ENCODE peak calls at places on chromosomes 11 and 22, in six cellular contexts. G is neural progenitor cell, F is H9, T is osteoblast, C is mammary epithelial cell, I is OCI-LY7. N is an unnamed sample.

GRCh38 chr22:34950480-34950879 is 115.5 kb upstream of the ISX start:
- DNase-seq in I (no peak), C (no peak), F (peak; percentile 52), G (peak; percentile 21), T (no peak), N (no peak)

GRCh38 chr11:118277312-118277711 is 13.2 kb upstream of the MPZL2 start:
- DNase-seq in I (peak; percentile 41), C (peak; percentile 90), T (no peak), F (no peak), G (no peak), N (peak; percentile 33)

GRCh38 chr22:38937541-38937940 is 19.9 kb upstream of the APOBEC3A start:
- DNase-seq in G (no peak), T (no peak), I (no peak), C (no peak), F (no peak), N (no peak)

GRCh38 chr11:12446863-12447262 is 69.5 kb downstream of the PARVA start:
- DNase-seq in I (no peak), G (no peak), C (peak; percentile 8), T (no peak), F (no peak), N (no peak)

GRCh38 chr11:101863361-101863760 is 51.4 kb upstream of the CEP126 start:
- DNase-seq in F (no peak), I (no peak), C (no peak), T (peak; percentile 71), G (no peak), N (peak; percentile 88)

GRCh38 chr11:108973402-108974119 is 308.7 kb downstream of the DDX10 start:
- DNase-seq in F (no peak), G (no peak), I (no peak), T (peak; percentile 75), C (peak; percentile 85), N (peak; percentile 85)

GRCh38 chr22:27624705-27625104 is 176.9 kb downstream of the MN1 start:
- DNase-seq in T (no peak), I (no peak), F (no peak), C (no peak), G (no peak), N (peak; percentile 64)

GRCh38 chr11:12826441-12826840 is 152.2 kb downstream of the TEAD1 start:
- DNase-seq in I (no peak), C (no peak), T (no peak), G (no peak), F (no peak), N (peak; percentile 52)

GRCh38 chr11:64913171-64913727 is 3.8 kb downstream of the ATG2A start:
- DNase-seq in F (no peak), I (no peak), T (no peak), C (no peak), G (no peak), N (no peak)

GRCh38 chr11:12963051-12963450 is 46.1 kb upstream of the RASSF10 start:
- DNase-seq in C (no peak), F (no peak), T (no peak), G (peak; percentile 7), I (no peak), N (no peak)

GRCh38 chr22:37242395-37242918 is 1.6 kb downstream of the RAC2 start:
- DNase-seq in T (peak; percentile 91), G (no peak), I (peak; percentile 89), F (no peak), C (peak; percentile 46), N (no peak)

GRCh38 chr22:17097062-17097461 is 12.3 kb downstream of the IL17RA start:
- DNase-seq in C (no peak), F (no peak), G (no peak), I (no peak), T (no peak), N (no peak)

GRCh38 chr11:79436911-79437273 is 3.9 kb downstream of the TENM4 start:
- DNase-seq in I (no peak), F (peak; percentile 35), G (no peak), C (no peak), T (peak; percentile 52), N (no peak)

GRCh38 chr11:71474141-71474770 is 21.3 kb downstream of the NADSYN1 start:
- DNase-seq in I (no peak), G (no peak), F (no peak), C (no peak), T (no peak), N (no peak)

GRCh38 chr11:71473793-71474080 is 20.7 kb downstream of the NADSYN1 start:
- DNase-seq in F (no peak), T (no peak), C (no peak), I (no peak), G (no peak), N (no peak)

GRCh38 chr11:71472941-71473792 is 20.2 kb downstream of the NADSYN1 start:
- DNase-seq in T (no peak), I (no peak), G (no peak), F (no peak), C (no peak), N (no peak)

GRCh38 chr11:71472357-71472885 is 19.4 kb downstream of the NADSYN1 start:
- DNase-seq in I (no peak), F (no peak), T (no peak), G (no peak), C (no peak), N (no peak)

GRCh38 chr11:71470956-71471355 is 18.0 kb downstream of the NADSYN1 start:
- DNase-seq in I (no peak), T (no peak), G (no peak), C (no peak), F (no peak), N (no peak)
- H3K79me2 ChIP-seq in I (no peaks in the 10 kb centered on the region), T (no peaks in the 10 kb centered on the region), G (no peaks in the 10 kb centered on the region), C (no peaks in the 10 kb centered on the region), F (no peaks in the 10 kb centered on the region), N (no peaks in the 10 kb centered on the region)

DNA sequence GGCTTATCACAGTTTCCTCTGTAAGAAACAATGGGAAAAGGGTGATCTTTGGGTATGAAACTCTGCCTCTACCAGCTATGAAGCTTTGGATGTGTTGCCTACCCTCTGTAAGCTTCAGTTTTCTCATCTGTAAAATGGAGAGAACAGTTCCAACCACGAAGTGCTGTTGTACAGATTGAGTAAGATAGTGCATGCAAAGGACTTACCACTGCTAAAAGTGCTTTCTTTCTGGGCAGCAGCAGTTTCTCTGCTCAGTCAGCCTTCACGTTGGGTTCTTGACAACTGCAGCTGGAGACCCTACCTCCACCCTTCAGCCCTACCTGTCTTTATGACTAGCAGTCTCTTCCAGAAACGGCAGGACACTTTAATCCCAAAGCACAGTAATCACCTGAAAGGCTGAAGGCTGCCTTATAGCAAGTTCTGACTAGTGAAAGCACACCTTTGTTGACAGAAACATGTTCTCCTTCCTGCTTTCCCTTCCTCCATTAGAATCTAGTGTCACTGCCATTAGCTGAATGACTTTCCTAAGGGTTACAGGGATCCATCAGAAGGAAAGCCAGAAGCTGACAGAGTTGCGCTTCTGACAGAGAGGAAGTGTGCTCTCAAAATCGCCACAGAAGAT is 91.4 kb downstream of the RPL27A start:
- DNase-seq in G (no peak), F (no peak), T (no peak), C (peak; percentile 60), I (no peak), N (no peak)
- H3K79me2 ChIP-seq in G (no peaks in the 10 kb centered on the region), F (no peaks in the 10 kb centered on the region), T (no peaks in the 10 kb centered on the region), C (peaks cover 90% of the 10 kb centered on the region), I (no peaks in the 10 kb centered on the region), N (peaks cover 74% of the 10 kb centered on the region)

DNA sequence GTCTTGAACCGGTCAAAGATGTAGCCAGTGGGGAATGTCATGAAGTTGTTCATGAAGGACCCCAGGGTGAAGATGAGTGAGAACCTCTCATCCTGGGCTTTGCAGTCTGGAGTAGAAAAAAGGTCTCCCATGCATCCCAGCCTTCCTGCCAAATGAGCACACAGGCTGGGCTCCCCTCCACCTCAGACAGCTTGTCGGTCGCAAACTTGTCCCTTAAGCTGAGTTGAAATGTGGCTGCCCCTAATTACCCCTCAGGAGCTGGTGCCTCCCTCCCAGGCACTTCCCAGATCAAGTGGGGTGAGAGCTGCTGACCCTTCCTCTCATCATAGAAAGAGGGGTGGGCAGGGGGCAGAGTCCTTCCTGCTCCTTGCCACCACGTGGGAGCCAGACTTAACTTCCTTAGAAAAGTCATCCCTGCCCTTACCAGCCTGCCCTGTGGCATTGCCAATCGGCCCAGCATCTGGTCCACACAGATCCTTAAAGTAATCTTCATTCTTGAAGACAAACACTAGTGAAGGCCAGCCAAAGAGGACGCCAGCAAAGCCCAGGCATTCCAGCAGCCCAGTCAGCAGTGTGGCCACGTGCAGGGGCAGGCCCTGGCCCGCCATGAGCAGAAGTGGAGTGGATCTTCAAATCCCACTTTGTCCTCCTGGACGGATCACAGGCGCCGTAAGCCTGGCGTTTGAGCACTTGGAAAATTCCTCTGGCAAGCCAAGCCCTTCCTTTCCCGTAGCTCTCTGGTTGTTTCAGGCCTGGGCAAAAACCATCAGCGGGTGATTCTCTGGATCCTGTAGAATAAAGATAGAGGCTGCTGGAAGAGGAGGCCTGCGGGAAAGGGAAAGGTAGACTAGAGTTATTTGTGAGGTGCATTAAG is 1.1 kb downstream of the SLC43A3 start:
- DNase-seq in I (no peak), F (no peak), T (no peak), G (no peak), C (peak; percentile 36), N (no peak)
- H3K79me2 ChIP-seq in I (peaks cover 23% of the 10 kb centered on the region), F (no peaks in the 10 kb centered on the region), T (peaks cover 20% of the 10 kb centered on the region), G (no peaks in the 10 kb centered on the region), C (peaks cover 31% of the 10 kb centered on the region), N (peaks cover 4% of the 10 kb centered on the region)

GRCh38 chr11:27402450-27402849 is 39.4 kb upstream of the CCDC34 start:
- DNase-seq in G (no peak), I (no peak), C (no peak), T (no peak), F (no peak), N (no peak)
- H3K79me2 ChIP-seq in G (peaks cover 100% of the 10 kb centered on the region), I (no peaks in the 10 kb centered on the region), C (peaks cover 47% of the 10 kb centered on the region), T (peaks cover 3% of the 10 kb centered on the region), F (no peaks in the 10 kb centered on the region), N (peaks cover 20% of the 10 kb centered on the region)

GRCh38 chr11:130187096-130187495 is 27.5 kb downstream of the ST14 start:
- DNase-seq in C (no peak), T (peak; percentile 48), G (no peak), F (no peak), I (no peak), N (no peak)
- H3K79me2 ChIP-seq in C (peaks cover 47% of the 10 kb centered on the region), T (no peaks in the 10 kb centered on the region), G (no peaks in the 10 kb centered on the region), F (no peaks in the 10 kb centered on the region), I (peaks cover 73% of the 10 kb centered on the region), N (no peaks in the 10 kb centered on the region)

DNA sequence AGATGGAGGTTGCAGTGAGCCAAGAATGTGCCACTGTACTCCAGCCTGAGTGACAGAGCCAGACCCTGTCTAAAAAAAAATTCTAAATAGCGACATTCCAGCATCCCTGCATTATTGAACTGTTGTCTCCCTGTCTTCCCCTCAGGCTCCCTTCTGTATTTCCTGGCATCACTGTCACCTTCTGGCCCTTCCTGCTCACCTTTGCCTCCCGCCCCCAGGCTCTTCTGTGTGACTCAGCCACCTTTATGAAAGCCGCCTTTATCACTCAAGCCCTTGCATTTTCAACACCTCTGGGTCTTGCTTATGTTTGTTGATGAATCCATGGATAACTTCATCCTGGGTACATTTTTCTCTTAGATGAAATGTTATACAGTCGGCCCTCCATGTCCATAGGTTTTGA is 21.1 kb downstream of the UBASH3B start:
- DNase-seq in T (no peak), G (no peak), C (peak; percentile 78), I (no peak), F (no peak), N (no peak)
- H3K79me2 ChIP-seq in T (peaks cover 92% of the 10 kb centered on the region), G (no peaks in the 10 kb centered on the region), C (peaks cover 94% of the 10 kb centered on the region), I (peaks cover 32% of the 10 kb centered on the region), F (no peaks in the 10 kb centered on the region), N (peaks cover 80% of the 10 kb centered on the region)

DNA sequence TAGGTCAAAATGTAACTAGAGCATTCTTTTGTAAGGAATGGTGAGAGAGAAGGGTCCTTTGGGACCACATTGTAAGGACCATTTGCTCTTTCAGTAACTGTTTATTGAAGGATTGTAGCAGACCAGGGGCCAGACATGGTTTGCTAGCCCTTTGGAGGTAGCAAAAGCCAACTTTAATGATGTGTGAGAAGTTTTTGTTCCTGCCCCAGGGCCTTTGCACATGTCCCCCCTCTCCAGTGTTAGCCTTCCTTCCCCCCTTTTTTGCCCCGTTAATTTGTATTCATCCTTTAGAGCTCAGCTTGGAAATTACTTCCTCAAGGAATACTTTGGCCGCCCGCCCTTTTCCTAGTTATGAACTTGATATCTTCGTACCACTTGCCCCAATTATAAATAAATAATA is 9.0 kb downstream of the LIMK2 start:
- DNase-seq in I (no peak), F (no peak), T (no peak), C (no peak), G (no peak), N (no peak)
- H3K79me2 ChIP-seq in I (peaks cover 13% of the 10 kb centered on the region), F (peaks cover 6% of the 10 kb centered on the region), T (no peaks in the 10 kb centered on the region), C (peaks cover 57% of the 10 kb centered on the region), G (peaks cover 94% of the 10 kb centered on the region), N (peaks cover 2% of the 10 kb centered on the region)

N was measured in astrocyte.